ENCODE peak calls at places on chromosomes 7 and 10, in seven cellular contexts. P is A549; I is tibial artery; C is mammary epithelial cell; N is CD8-positive, alpha-beta T cell; K is suprapubic skin; B is cardiac fibroblast. A is an unnamed sample.

GRCh38 chr7:104572554-104572953 is 244.2 kb downstream of the LHFPL3 start:
- DNase-seq in P (no peak), I (no peak), C (no peak), N (no peak), K (no peak), B (no peak), A (no peak)

GRCh38 chr10:6918305-6918704 is 338.2 kb upstream of the PRKCQ start:
- DNase-seq in P (no peak), I (peak; percentile 25), C (no peak), N (peak; percentile 73), K (no peak), B (peak; percentile 8), A (peak; percentile 24)

GRCh38 chr7:42155836-42156540 is 81.0 kb downstream of the GLI3 start:
- DNase-seq in P (no peak), I (no peak), C (peak; percentile 68), N (no peak), K (no peak), B (peak; percentile 18), A (no peak)

GRCh38 chr7:15199482-15199881 is 296.9 kb upstream of the DGKB start:
- DNase-seq in P (no peak), I (no peak), C (no peak), N (no peak), K (no peak), B (peak; percentile 31), A (no peak)

GRCh38 chr7:41383596-41383995 is 319.3 kb downstream of the INHBA start:
- DNase-seq in P (no peak), I (no peak), C (no peak), N (no peak), K (no peak), B (no peak), A (no peak)

GRCh38 chr7:94069154-94069739 is 65.1 kb upstream of the BET1 start:
- DNase-seq in P (no peak), I (no peak), C (no peak), N (no peak), K (no peak), B (no peak), A (no peak)

GRCh38 chr10:131448171-131448570 is 136.7 kb upstream of the TCERG1L start:
- DNase-seq in P (no peak), I (no peak), C (no peak), N (no peak), K (peak; percentile 55), B (no peak), A (no peak)

GRCh38 chr10:97278491-97278989 is 13.9 kb downstream of the ARHGAP19 start:
- DNase-seq in P (peak; percentile 69), I (no peak), C (peak; percentile 36), N (no peak), K (no peak), B (peak; percentile 96), A (no peak)

DNA sequence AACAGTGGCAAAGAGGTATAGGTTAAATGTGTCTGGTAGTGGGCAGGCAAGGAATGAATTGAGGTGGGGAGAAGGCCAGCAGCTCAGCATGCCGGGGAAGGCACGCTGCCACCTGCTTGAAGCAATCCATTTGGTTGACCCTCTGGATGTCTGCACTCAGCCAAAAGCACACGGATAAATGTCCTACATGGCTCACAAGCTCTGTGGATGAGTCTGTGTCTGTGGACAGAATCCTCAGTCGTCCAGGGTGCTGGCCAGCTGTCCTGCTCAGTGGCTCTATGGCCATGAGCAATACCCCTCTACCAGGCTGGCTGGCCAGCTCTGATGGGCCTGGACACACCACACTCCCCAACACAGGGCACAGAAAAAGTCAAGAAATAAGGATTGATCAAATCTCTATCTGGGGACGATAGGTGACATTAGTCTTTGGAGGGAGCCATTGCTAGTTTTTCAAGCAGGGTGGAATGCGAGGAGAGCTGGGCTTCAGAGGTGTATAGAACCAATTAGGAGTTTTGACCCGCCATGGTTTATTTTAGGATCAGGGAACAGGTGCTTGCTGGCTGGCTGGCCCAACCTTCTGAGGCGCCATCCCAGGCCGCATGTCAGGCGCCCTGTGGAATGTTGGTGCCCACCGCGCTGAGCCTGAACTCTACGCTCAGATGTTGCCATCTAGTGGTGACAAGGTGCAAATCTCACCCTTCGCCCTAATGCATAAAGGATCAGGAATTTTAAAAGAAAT is 493.4 kb downstream of the TNS3 start:
- DNase-seq in P (peak; percentile 65), I (peak; percentile 58), C (peak; percentile 31), N (no peak), K (no peak), B (peak; percentile 80), A (peak; percentile 77)
- TF ChIP-seq CTCF in P (peak; percentile 91), I (peak; percentile 87), C (peak; percentile 87), N (peak; percentile 49), K (peak; percentile 69), B (peak; percentile 78), A (peak; percentile 98)

GRCh38 chr7:82249979-82250378 is 193.6 kb downstream of the CACNA2D1 start:
- DNase-seq in P (no peak), I (no peak), C (no peak), N (no peak), K (no peak), B (no peak), A (no peak)

GRCh38 chr7:82250598-82250997 is 193.0 kb downstream of the CACNA2D1 start:
- DNase-seq in P (no peak), I (no peak), C (no peak), N (no peak), K (no peak), B (no peak), A (no peak)

GRCh38 chr7:82244947-82245346 is 198.6 kb downstream of the CACNA2D1 start:
- DNase-seq in P (no peak), I (no peak), C (no peak), N (no peak), K (no peak), B (no peak), A (no peak)

DNA sequence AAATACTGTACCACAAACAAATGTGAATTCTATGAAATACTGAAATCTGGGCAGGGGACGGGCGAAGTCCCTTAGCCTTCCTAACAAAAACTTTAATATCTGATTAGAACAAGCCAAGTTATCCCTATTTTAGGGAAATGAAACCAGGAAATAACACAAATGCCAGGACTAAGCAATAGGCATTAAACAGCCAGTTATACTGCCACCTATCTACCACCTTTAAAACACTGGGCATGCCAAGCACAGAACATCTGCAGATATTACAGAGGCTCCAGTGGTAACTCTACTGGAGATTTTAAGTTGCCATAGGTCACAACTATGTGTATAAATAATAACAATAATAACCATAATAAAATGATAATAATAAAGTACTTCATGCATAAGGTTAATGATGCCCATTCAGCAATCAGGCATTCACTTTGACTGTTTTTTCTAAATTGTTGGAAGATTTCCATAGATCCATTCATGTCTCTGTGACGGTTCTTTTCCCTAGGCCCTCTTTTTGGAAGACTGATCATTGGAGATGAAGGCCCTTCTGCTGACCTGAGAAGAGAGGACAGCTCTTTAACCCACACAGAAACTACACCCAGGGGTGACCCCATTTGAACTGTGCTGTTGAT is 195.7 kb downstream of the CACNA2D1 start:
- DNase-seq in P (peak; percentile 5), I (no peak), C (peak; percentile 6), N (no peak), K (no peak), B (peak; percentile 34), A (peak; percentile 0)
- TF ChIP-seq CTCF in P (peak; percentile 61), I (peak; percentile 35), C (peak; percentile 74), N (no peak), K (peak; percentile 34), B (peak; percentile 74), A (peak; percentile 21)

GRCh38 chr10:91295346-91295745 is 74.9 kb downstream of the PCGF5 start:
- DNase-seq in P (no peak), I (no peak), C (no peak), N (no peak), K (no peak), B (no peak), A (no peak)

GRCh38 chr10:91298224-91298862 is 77.9 kb downstream of the PCGF5 start:
- DNase-seq in P (peak; percentile 68), I (peak; percentile 64), C (peak; percentile 69), N (peak; percentile 81), K (peak; percentile 85), B (peak; percentile 82), A (peak; percentile 71)

GRCh38 chr10:91300011-91300575 is 79.6 kb downstream of the PCGF5 start:
- DNase-seq in P (no peak), I (no peak), C (no peak), N (no peak), K (no peak), B (no peak), A (no peak)

GRCh38 chr10:91294134-91294906 is 73.9 kb downstream of the PCGF5 start:
- DNase-seq in P (no peak), I (no peak), C (no peak), N (no peak), K (no peak), B (no peak), A (no peak)

DNA sequence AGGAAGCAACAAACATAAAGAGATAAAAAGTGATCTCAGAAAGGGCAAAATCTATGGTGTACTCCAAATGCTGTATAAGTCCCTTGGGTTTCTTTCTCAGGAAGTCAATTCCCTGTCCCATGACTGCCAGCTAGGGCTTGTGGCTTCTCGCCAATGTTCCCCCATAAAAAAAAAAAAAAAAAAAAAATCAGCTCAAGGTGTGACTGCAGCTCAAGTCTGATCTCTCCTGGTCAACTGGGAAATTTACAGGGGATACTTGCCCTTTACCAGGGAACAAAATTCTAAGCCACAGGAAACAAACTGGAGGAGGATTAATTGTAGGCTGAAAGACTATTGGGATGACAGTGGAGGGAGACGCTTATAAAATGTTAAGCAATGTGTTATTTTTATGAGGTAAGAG is 76.0 kb downstream of the PCGF5 start:
- DNase-seq in P (peak; percentile 25), I (no peak), C (peak; percentile 43), N (no peak), K (no peak), B (peak; percentile 50), A (no peak)
- TF ChIP-seq CTCF in P (peak; percentile 37), I (no peak), C (peak; percentile 40), N (no peak), K (no peak), B (peak; percentile 33), A (no peak)

DNA sequence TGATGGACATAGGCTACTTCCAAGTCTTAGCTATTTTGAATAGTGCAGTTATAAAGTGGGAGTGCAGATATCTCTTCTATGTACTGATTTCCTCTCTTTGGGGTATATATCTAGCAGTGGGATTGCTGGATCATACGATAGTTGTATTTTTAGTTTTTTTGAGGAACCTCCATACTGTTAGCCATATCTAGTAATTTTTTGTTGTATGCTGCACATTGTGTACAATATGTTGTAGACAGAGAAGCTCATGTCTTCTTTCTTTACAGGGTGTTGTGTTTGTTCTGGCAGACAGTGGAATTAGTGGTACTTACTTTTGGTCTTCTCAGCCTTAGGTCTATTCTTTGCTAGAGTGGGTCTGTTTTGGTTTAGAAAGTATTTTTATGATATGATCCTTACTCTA is 13.7 kb upstream of the DIP2C start:
- DNase-seq in P (no peak), I (no peak), C (no peak), N (no peak), K (no peak), B (no peak), A (no peak)
- TF ChIP-seq CTCF in P (no peak), I (no peak), C (no peak), N (no peak), K (no peak), B (no peak), A (no peak)

A was measured in Calu3.